ENCODE peak calls at places on chromosome 4, in five cellular contexts. U is CD8-positive, alpha-beta T cell; E is pancreas; M is PC-3; N is adrenal gland. Y is an unnamed sample.

GRCh38 chr4:38124961-38125360 is 164.8 kb downstream of the PTTG2 start:
- DNase-seq in N (no peak), U (no peak), M (no peak), E (no peak), Y (no peak)

GRCh38 chr4:148071009-148071408 is 339.1 kb downstream of the ARHGAP10 start:
- DNase-seq in E (no peak), U (no peak), M (no peak), N (no peak), Y (no peak)

GRCh38 chr4:186472948-186473347 is 82.4 kb downstream of the MTNR1A start:
- DNase-seq in U (no peak), M (peak; percentile 52), E (no peak), N (no peak), Y (no peak)

GRCh38 chr4:121358473-121358872 is 22.3 kb downstream of the QRFPR start:
- DNase-seq in M (peak; percentile 60), N (no peak), E (no peak), U (no peak), Y (no peak)

GRCh38 chr4:48410812-48411211 is 69.5 kb downstream of the SLAIN2 start:
- DNase-seq in U (no peak), M (no peak), E (no peak), N (no peak), Y (no peak)

GRCh38 chr4:80365928-80366327 is 30.4 kb downstream of the CFAP299 start:
- DNase-seq in U (peak; percentile 28), M (peak; percentile 82), N (no peak), E (peak; percentile 45), Y (peak; percentile 46)

GRCh38 chr4:80709082-80709869 is 321.2 kb upstream of the BMP3 start:
- DNase-seq in M (peak; percentile 43), N (no peak), E (no peak), U (no peak), Y (no peak)

GRCh38 chr4:127997534-127998388 is 32.6 kb downstream of the ABHD18 start:
- DNase-seq in E (no peak), N (no peak), U (no peak), M (peak; percentile 69), Y (no peak)

GRCh38 chr4:786074-786741 is 39.7 kb downstream of the CPLX1 start:
- DNase-seq in M (no peak), U (no peak), E (peak; percentile 13), N (no peak), Y (peak; percentile 47)

GRCh38 chr4:153452661-153453378 is 13.3 kb upstream of the TMEM131L start:
- DNase-seq in N (no peak), M (no peak), E (peak; percentile 49), U (no peak), Y (no peak)

GRCh38 chr4:185772391-185773093 is 39.5 kb downstream of the SORBS2 start:
- DNase-seq in U (no peak), E (no peak), N (no peak), M (no peak), Y (no peak)

GRCh38 chr4:123234966-123235365 is 161.6 kb upstream of the SPRY1 start:
- DNase-seq in E (no peak), U (no peak), N (no peak), M (peak; percentile 19), Y (no peak)

GRCh38 chr4:41161355-41161754 is 53.0 kb downstream of the APBB2 start:
- DNase-seq in E (no peak), U (no peak), M (no peak), N (no peak), Y (no peak)

GRCh38 chr4:2083116-2083825 is 24.1 kb downstream of the NAT8L start:
- DNase-seq in U (no peak), M (no peak), E (no peak), N (no peak), Y (no peak)

GRCh38 chr4:80732010-80732409 is 298.5 kb upstream of the BMP3 start:
- DNase-seq in N (no peak), E (no peak), M (peak; percentile 92), U (no peak), Y (no peak)

GRCh38 chr4:145099653-145100052 is 1.5 kb downstream of the ABCE1 start:
- DNase-seq in M (peak; percentile 35), N (no peak), E (no peak), U (no peak), Y (no peak)

GRCh38 chr4:151641983-151642382 is 118.8 kb downstream of the GATB start:
- DNase-seq in E (no peak), N (no peak), U (no peak), M (no peak), Y (no peak)

GRCh38 chr4:145107126-145107525 is 9.0 kb downstream of the ABCE1 start:
- DNase-seq in M (no peak), U (no peak), N (no peak), E (no peak), Y (no peak)

GRCh38 chr4:121307441-121308327 is 73.1 kb downstream of the QRFPR start:
- DNase-seq in E (no peak), N (peak; percentile 18), U (no peak), M (peak; percentile 56), Y (no peak)

GRCh38 chr4:41070516-41071281 is 143.6 kb downstream of the APBB2 start:
- DNase-seq in E (no peak), N (no peak), U (no peak), M (no peak), Y (no peak)

GRCh38 chr4:2303686-2304320 is 41.9 kb upstream of the MXD4 start:
- DNase-seq in N (no peak), M (no peak), U (no peak), E (peak; percentile 6), Y (peak; percentile 73)

GRCh38 chr4:40576651-40577480 is 52.8 kb downstream of the RBM47 start:
- DNase-seq in U (no peak), M (peak; percentile 88), E (peak; percentile 92), N (peak; percentile 58), Y (peak; percentile 85)

GRCh38 chr4:75344915-75345314 is 169.3 kb downstream of the RCHY1 start:
- DNase-seq in N (no peak), E (no peak), M (peak; percentile 59), U (no peak), Y (no peak)

DNA sequence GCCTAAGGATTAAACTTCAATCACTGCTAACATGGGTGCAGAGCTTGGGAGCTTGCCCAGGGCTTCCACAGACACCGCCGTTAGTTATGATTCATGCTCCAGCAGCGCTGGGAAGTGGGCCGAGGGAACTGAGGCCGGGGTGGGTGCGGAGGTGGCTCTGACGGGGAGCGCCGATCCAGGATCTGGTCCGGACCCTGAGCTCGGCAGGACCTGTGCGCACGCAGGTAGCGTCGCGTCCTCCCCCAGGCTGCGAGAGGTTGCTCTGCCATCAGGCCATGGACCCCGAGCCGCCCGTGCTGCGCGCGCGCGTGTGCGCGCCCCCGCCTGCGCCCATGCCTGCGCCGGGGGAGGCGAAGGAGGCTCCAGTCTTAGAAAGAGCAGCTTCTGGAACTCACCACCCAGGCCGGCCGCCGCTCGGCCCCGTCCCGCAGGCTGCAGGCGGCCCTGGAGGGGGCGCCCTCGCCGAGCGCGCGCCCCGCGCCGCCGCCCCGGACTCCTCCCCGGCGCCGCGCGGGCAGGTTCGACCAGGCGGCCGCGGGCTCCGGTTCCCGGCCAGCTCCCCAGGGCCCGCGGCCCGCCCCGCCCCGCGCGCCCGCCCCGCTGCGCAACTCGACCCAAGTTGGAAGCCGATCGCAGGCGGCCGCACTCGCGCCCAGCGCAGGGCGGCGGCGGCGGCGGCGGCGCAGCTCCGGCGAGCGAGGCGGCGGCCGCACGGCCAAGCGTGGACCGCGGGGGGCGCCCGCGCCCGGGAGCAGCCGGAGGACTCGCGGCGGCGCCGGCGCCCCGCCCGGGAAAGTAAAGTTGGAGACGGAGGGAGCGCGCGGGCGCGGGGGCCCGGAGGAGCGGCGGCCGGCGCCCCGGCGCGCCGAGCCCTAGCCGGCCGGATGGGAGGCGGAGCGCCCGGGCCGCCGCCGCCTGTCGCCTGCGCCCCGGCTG is 646 bp upstream of the ADRA2C start:
- DNase-seq in M (peak; percentile 5), U (no peak), E (peak; percentile 66), N (peak; percentile 40), Y (peak; percentile 56)
- H3K4me3 ChIP-seq in M (no peak overlapping the region), U (no peak overlapping the region), E (peak overlapping the region; percentile 19), N (peak overlapping the region; percentile 39), Y (no peak overlapping the region)

GRCh38 chr4:77167866-77168265 is 10.9 kb downstream of the CCNG2 start:
- DNase-seq in U (no peak), E (no peak), M (no peak), N (no peak), Y (no peak)

GRCh38 chr4:77169496-77169895 is 12.5 kb downstream of the CCNG2 start:
- DNase-seq in E (no peak), N (no peak), M (no peak), U (no peak), Y (no peak)

GRCh38 chr4:77170926-77171325 is 13.9 kb downstream of the CCNG2 start:
- DNase-seq in M (no peak), U (no peak), E (no peak), N (no peak), Y (no peak)

GRCh38 chr4:77163636-77164035 is 6.6 kb downstream of the CCNG2 start:
- DNase-seq in M (no peak), E (no peak), U (no peak), N (no peak), Y (no peak)

DNA sequence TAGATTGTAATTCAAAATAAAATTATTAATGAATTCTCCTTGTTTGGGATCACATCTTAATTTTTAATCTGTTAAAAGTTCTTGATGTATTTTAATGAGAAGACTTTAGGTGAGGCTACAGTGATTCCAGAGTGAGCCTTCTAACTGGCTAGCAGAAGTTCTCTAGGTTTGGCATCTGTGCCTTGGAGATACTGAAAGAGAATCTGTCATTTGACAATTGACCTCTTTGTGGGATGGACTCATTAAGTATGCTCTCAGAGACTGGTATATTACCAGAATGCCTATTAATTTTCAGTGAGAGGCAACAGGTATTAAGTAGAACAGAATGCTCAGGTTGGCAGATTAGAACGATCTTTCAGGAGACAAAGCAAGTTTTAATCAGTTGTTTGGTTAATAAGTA is 10.2 kb downstream of the CCNG2 start:
- DNase-seq in U (no peak), M (no peak), E (no peak), N (no peak), Y (no peak)
- H3K4me1 ChIP-seq in U (no peaks in the 10 kb centered on the region), M (peaks cover 3% of the 10 kb centered on the region), E (no peaks in the 10 kb centered on the region), N (no peaks in the 10 kb centered on the region), Y (no peaks in the 10 kb centered on the region)

GRCh38 chr4:159778298-159778697 is 675.4 kb downstream of the RAPGEF2 start:
- DNase-seq in U (no peak), M (no peak), N (no peak), E (no peak), Y (no peak)

GRCh38 chr4:159777689-159778088 is 674.8 kb downstream of the RAPGEF2 start:
- DNase-seq in U (no peak), N (no peak), M (no peak), E (no peak), Y (no peak)

GRCh38 chr4:159779716-159780115 is 676.8 kb downstream of the RAPGEF2 start:
- DNase-seq in N (no peak), E (no peak), M (no peak), U (no peak), Y (no peak)

GRCh38 chr4:159780196-159780922 is 677.5 kb downstream of the RAPGEF2 start:
- DNase-seq in N (no peak), M (no peak), U (no peak), E (no peak), Y (no peak)

GRCh38 chr4:159776915-159777314 is 674.0 kb downstream of the RAPGEF2 start:
- DNase-seq in N (no peak), M (no peak), U (no peak), E (no peak), Y (no peak)
- H3K4me3 ChIP-seq in N (no peak overlapping the region), M (no peak overlapping the region), U (no peak overlapping the region), E (no peak overlapping the region), Y (no peak overlapping the region)

DNA sequence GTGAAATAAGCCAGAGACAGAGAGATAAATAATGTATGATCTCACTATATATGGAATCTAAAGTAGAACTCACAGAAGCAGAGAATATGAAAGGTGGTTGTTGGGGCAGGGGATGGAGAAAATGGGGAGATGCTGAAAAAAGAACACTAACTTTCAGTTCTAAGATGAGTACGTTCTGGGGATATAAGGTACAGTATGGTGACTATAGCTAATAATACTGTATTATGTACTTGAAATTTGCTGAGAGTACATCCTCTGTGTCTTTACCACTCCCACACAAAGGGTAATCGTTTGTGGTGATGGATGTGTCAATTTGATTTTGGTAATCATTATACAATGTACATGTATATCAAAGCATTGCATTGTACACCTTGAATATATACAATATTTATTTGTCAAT is 6.6 kb downstream of the FBXL5 start:
- DNase-seq in E (no peak), N (no peak), M (no peak), U (no peak), Y (no peak)
- H3K4me1 ChIP-seq in E (peaks cover 24% of the 10 kb centered on the region), N (peaks cover 82% of the 10 kb centered on the region), M (peaks cover 28% of the 10 kb centered on the region), U (peaks cover 53% of the 10 kb centered on the region), Y (peaks cover 34% of the 10 kb centered on the region)

Y was measured in mucosa of descending colon.